ENCODE peak calls at places on chromosome 4, in four cellular contexts. K is transverse colon, D is suprapubic skin, V is pancreas. H is an unnamed sample.

GRCh38 chr4:187268940-187269339 is 545.3 kb upstream of the FAT1 start:
- DNase-seq in K (no peak), D (no peak), V (no peak), H (no peak)

GRCh38 chr4:30757357-30757756 is 37.2 kb downstream of the PCDH7 start:
- DNase-seq in D (no peak), K (no peak), V (no peak), H (no peak)

GRCh38 chr4:158870282-158871049 is 101.6 kb downstream of the FNIP2 start:
- DNase-seq in D (no peak), V (no peak), K (no peak), H (no peak)

GRCh38 chr4:154164931-154165839 is 326.4 kb downstream of the DCHS2 start:
- DNase-seq in D (no peak), V (no peak), K (no peak), H (no peak)

GRCh38 chr4:80343887-80344286 is 8.4 kb downstream of the CFAP299 start:
- DNase-seq in V (no peak), K (no peak), D (no peak), H (no peak)

GRCh38 chr4:73729534-73730165 is 10.7 kb upstream of the CXCL8 start:
- DNase-seq in K (peak; percentile 67), D (peak; percentile 76), V (no peak), H (peak; percentile 70)

GRCh38 chr4:147674073-147674472 is 9.9 kb downstream of the PRMT9 start:
- DNase-seq in D (no peak), K (no peak), V (no peak), H (no peak)

GRCh38 chr4:151316645-151317044 is 8.8 kb downstream of the SH3D19 start:
- DNase-seq in D (no peak), K (peak; percentile 33), V (no peak), H (no peak)

GRCh38 chr4:54184581-54184980 is 44.5 kb upstream of the PDGFRA start:
- DNase-seq in V (no peak), D (no peak), K (no peak), H (no peak)

GRCh38 chr4:126130200-126130599 is 815.4 kb downstream of the FAT4 start:
- DNase-seq in V (no peak), D (no peak), K (no peak), H (no peak)

GRCh38 chr4:157315968-157316367 is 95.4 kb downstream of the GRIA2 start:
- DNase-seq in V (no peak), K (no peak), D (no peak), H (no peak)

GRCh38 chr4:2102045-2102883 is 43.1 kb downstream of the NAT8L start:
- DNase-seq in V (no peak), D (no peak), K (no peak), H (no peak)

GRCh38 chr4:133483600-133484246 is 334.6 kb downstream of the PCDH10 start:
- DNase-seq in K (no peak), V (no peak), D (no peak), H (no peak)

GRCh38 chr4:94669672-94670664 is 87.8 kb upstream of the BMPR1B start:
- DNase-seq in V (no peak), K (no peak), D (no peak), H (no peak)

GRCh38 chr4:150209140-150209829 is 131.0 kb downstream of the DCLK2 start:
- DNase-seq in D (no peak), K (peak; percentile 69), V (no peak), H (peak; percentile 59)

GRCh38 chr4:26015133-26015651 is 101.2 kb downstream of the SMIM20 start:
- DNase-seq in V (peak; percentile 66), K (no peak), D (peak; percentile 78), H (peak; percentile 61)

GRCh38 chr4:125389713-125390112 is 75.0 kb downstream of the FAT4 start:
- DNase-seq in D (no peak), V (no peak), K (no peak), H (no peak)

GRCh38 chr4:185304944-185305690 is 90.6 kb downstream of the LRP2BP start:
- DNase-seq in V (no peak), D (no peak), K (peak; percentile 16), H (no peak)

GRCh38 chr4:111778543-111778942 is 366.7 kb upstream of the FAM241A start:
- DNase-seq in V (no peak), D (no peak), K (no peak), H (no peak)

GRCh38 chr4:166143227-166143626 is 270.2 kb downstream of the TLL1 start:
- DNase-seq in V (no peak), K (no peak), D (no peak), H (no peak)

GRCh38 chr4:37914539-37914938 is 23.7 kb downstream of the TBC1D1 start:
- DNase-seq in K (no peak), D (no peak), V (no peak), H (no peak)
- H3K4me3 ChIP-seq in K (no peak overlapping the region), D (no peak overlapping the region), V (no peak overlapping the region), H (no peak overlapping the region)

GRCh38 chr4:6933691-6934430 is 24.2 kb downstream of the TBC1D14 start:
- DNase-seq in V (no peak), K (no peak), D (no peak), H (no peak)
- H3K4me1 ChIP-seq in V (no peaks in the 10 kb centered on the region), K (peaks cover 28% of the 10 kb centered on the region), D (peaks cover 4% of the 10 kb centered on the region), H (peaks cover 38% of the 10 kb centered on the region)

GRCh38 chr4:75048208-75048879 is 115.4 kb downstream of the PARM1 start:
- DNase-seq in D (no peak), K (no peak), V (no peak), H (no peak)
- TF ChIP-seq CTCF in D (no peak), K (no peak), V (no peak), H (no peak)

DNA sequence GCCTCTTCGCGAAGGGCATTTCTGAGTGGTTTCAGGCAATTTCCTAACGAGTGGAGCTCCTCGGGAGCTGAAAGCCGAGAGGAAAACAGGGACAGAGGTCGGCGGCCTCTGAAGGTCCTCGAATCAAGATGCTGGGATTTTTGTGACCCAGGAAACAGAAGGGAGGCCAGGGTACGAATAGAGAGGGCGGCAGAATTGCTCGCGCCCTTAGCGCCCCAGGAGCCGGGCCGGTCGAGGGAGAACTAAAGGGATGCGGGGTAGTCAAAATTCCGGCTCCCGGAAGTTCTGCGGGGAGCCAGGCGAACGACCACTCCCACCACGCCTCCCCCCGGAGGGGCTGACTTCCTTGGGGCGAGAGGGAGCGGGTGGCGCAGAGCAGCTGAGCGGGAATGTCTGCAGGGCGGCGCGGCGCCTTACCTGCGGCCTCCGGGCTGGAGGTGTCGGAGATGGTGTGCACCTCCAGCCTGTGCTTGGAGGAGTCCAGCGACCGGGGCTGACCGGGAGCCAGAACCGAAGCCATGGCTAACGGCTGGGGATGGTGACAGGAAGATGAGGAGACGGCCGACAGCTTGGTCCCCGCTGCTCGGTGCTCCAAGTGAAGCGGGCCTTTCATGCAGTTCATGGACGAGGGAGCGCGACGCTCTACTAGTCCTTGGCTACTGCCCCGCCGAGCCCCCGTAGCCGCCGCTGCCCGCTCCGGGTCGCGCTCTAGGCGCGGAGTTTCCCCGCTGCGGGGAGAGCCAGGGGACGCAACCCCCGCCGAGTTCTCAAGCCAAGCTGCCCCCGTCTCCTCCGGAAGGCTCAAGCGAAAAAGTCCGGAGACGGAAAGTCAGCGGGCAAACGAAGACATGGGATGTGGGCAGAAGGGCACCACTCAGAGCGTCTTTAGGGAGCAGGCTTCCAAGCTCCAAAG is 782 bp downstream of the PITX2 start:
- DNase-seq in D (no peak), K (no peak), V (peak; percentile 63), H (no peak)
- H3K4me3 ChIP-seq in D (peak overlapping the region; percentile 54), K (peak overlapping the region; percentile 36), V (peak overlapping the region; percentile 10), H (peak overlapping the region; percentile 23)

GRCh38 chr4:7902101-7902553 is 37.5 kb downstream of the AFAP1 start:
- DNase-seq in K (no peak), V (no peak), D (no peak), H (no peak)

GRCh38 chr4:7903686-7904085 is 36.0 kb downstream of the AFAP1 start:
- DNase-seq in K (no peak), V (no peak), D (no peak), H (no peak)

GRCh38 chr4:7904108-7904516 is 35.5 kb downstream of the AFAP1 start:
- DNase-seq in V (no peak), K (no peak), D (no peak), H (no peak)

GRCh38 chr4:7901274-7901845 is 38.3 kb downstream of the AFAP1 start:
- DNase-seq in V (no peak), K (no peak), D (no peak), H (no peak)

GRCh38 chr4:7902826-7903225 is 36.8 kb downstream of the AFAP1 start:
- DNase-seq in K (no peak), V (no peak), D (no peak), H (no peak)
- H3K4me1 ChIP-seq in K (peaks cover 17% of the 10 kb centered on the region), V (no peaks in the 10 kb centered on the region), D (peaks cover 31% of the 10 kb centered on the region), H (peaks cover 86% of the 10 kb centered on the region)

GRCh38 chr4:41178372-41179085 is 35.8 kb downstream of the APBB2 start:
- DNase-seq in V (no peak), D (no peak), K (no peak), H (no peak)

GRCh38 chr4:41179086-41179374 is 35.3 kb downstream of the APBB2 start:
- DNase-seq in D (no peak), K (no peak), V (no peak), H (no peak)

GRCh38 chr4:41176357-41176756 is 38.0 kb downstream of the APBB2 start:
- DNase-seq in D (no peak), V (no peak), K (no peak), H (no peak)

GRCh38 chr4:41174444-41174843 is 39.9 kb downstream of the APBB2 start:
- DNase-seq in D (no peak), V (no peak), K (no peak), H (no peak)

DNA sequence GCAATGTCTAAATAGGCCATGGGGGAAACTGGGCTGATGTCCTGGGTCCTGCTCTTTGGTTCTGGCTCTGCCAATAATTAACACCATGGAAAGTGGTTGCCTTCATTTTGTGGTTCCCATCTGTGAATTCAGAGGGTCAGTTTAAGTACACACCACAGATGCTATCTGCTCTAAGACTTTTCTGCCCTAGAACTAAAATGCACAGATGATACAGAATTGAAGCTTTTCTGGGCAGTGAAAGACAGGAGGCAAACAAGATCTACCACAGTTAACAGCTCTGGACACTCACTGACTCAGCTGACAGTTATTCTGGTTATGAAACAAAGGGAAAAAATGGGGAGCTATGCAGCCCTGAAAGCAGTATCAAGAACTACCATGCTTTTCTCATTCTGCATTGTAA is 37.3 kb downstream of the APBB2 start:
- DNase-seq in D (no peak), V (no peak), K (no peak), H (no peak)
- TF ChIP-seq CTCF in D (no peak), V (no peak), K (no peak), H (no peak)

GRCh38 chr4:86596802-86597201 is 2.7 kb downstream of the PTPN13 start:
- DNase-seq in V (no peak), D (no peak), K (no peak), H (no peak)

GRCh38 chr4:86593726-86594558 is at the start of gene PTPN13:
- DNase-seq in V (peak; percentile 100), K (peak; percentile 95), D (peak; percentile 97), H (peak; percentile 98)

GRCh38 chr4:86594559-86595425 is 677 bp downstream of the PTPN13 start:
- DNase-seq in V (no peak), D (peak; percentile 77), K (peak; percentile 23), H (peak; percentile 32)

GRCh38 chr4:86595426-86595805 is 1.3 kb downstream of the PTPN13 start:
- DNase-seq in D (no peak), K (no peak), V (no peak), H (no peak)

GRCh38 chr4:86592553-86593249 is 1.4 kb upstream of the PTPN13 start:
- DNase-seq in V (no peak), D (no peak), K (no peak), H (no peak)
- H3K4me3 ChIP-seq in V (peak overlapping the region; percentile 83), D (no peak overlapping the region), K (no peak overlapping the region), H (no peak overlapping the region)

H was measured in stomach.